ENCODE peak calls at places on chromosomes 6 and 20, in five cellular contexts. S, Z, K, L and U are unnamed samples.

GRCh38 chr20:64121586-64121985 is 14.2 kb upstream of the NPBWR2 start:
- DNase-seq in S (no peak), Z (no peak), K (no peak), L (no peak), U (no peak)

GRCh38 chr6:150272264-150272975 is 96.4 kb upstream of the IYD start:
- DNase-seq in S (no peak), Z (no peak), K (no peak), L (no peak), U (no peak)

GRCh38 chr6:31940256-31940664 is 5.6 kb upstream of the CFB start:
- DNase-seq in S (no peak), Z (no peak), K (no peak), L (no peak), U (no peak)

GRCh38 chr6:108610270-108610839 is 49.6 kb downstream of the FOXO3 start:
- DNase-seq in S (no peak), Z (no peak), K (no peak), L (no peak), U (no peak)

GRCh38 chr6:167472876-167473275 is 148.0 kb downstream of the TTLL2 start:
- DNase-seq in S (no peak), Z (no peak), K (no peak), L (no peak), U (peak; percentile 50)

GRCh38 chr20:2279245-2279779 is 16.5 kb upstream of the TGM3 start:
- DNase-seq in S (no peak), Z (no peak), K (no peak), L (no peak), U (no peak)

GRCh38 chr6:20008081-20008480 is 170.9 kb downstream of the ID4 start:
- DNase-seq in S (no peak), Z (no peak), K (no peak), L (no peak), U (peak; percentile 55)

GRCh38 chr20:46406986-46407670 is 713 bp upstream of the ELMO2 start:
- DNase-seq in S (peak; percentile 47), Z (peak; percentile 43), K (peak; percentile 71), L (no peak), U (peak; percentile 21)

GRCh38 chr20:48703107-48703506 is 124.7 kb downstream of the PREX1 start:
- DNase-seq in S (no peak), Z (peak; percentile 67), K (no peak), L (no peak), U (no peak)

GRCh38 chr6:159301277-159301676 is 132.1 kb downstream of the FNDC1 start:
- DNase-seq in S (no peak), Z (no peak), K (no peak), L (no peak), U (no peak)

GRCh38 chr20:39269031-39269461 is 306.9 kb downstream of the DHX35 start:
- DNase-seq in S (peak; percentile 30), Z (peak; percentile 81), K (peak; percentile 20), L (peak; percentile 63), U (peak; percentile 65)

GRCh38 chr20:32477594-32478512 is 107.3 kb downstream of the NOL4L start:
- DNase-seq in S (no peak), Z (no peak), K (peak; percentile 20), L (no peak), U (no peak)

GRCh38 chr20:9147553-9148024 is 78.7 kb downstream of the PLCB4 start:
- DNase-seq in S (no peak), Z (no peak), K (no peak), L (no peak), U (peak; percentile 68)

GRCh38 chr20:50520222-50520877 is 10.2 kb downstream of the PTPN1 start:
- DNase-seq in S (no peak), Z (no peak), K (no peak), L (no peak), U (no peak)

GRCh38 chr6:62285612-62286469 is at the start of gene KHDRBS2:
- DNase-seq in S (peak; percentile 56), Z (peak; percentile 74), K (peak; percentile 32), L (peak; percentile 11), U (peak; percentile 3)

GRCh38 chr6:105191351-105191750 is 11.5 kb upstream of the POPDC3 start:
- DNase-seq in S (no peak), Z (no peak), K (no peak), L (no peak), U (no peak)

GRCh38 chr6:34196833-34197195 is 39.9 kb upstream of the HMGA1 start:
- DNase-seq in S (no peak), Z (no peak), K (no peak), L (no peak), U (no peak)

GRCh38 chr6:2877960-2878359 is 25.1 kb downstream of the SERPINB9 start:
- DNase-seq in S (no peak), Z (no peak), K (no peak), L (no peak), U (no peak)

GRCh38 chr20:63061051-63061531 is 54.3 kb upstream of the BHLHE23 start:
- DNase-seq in S (no peak), Z (no peak), K (no peak), L (no peak), U (no peak)

GRCh38 chr6:52610745-52611355 is 34.0 kb upstream of the TRAM2 start:
- DNase-seq in S (no peak), Z (no peak), K (no peak), L (peak; percentile 43), U (peak; percentile 34)

GRCh38 chr6:161128680-161129196 is 137.2 kb downstream of the MAP3K4 start:
- DNase-seq in S (no peak), Z (no peak), K (no peak), L (no peak), U (peak; percentile 11)

GRCh38 chr20:57470212-57470522 is 54.8 kb downstream of the CTCFL start:
- DNase-seq in S (no peak), Z (no peak), K (no peak), L (no peak), U (no peak)

GRCh38 chr6:150231456-150231855 is 88.6 kb downstream of the PPP1R14C start:
- DNase-seq in S (no peak), Z (no peak), K (no peak), L (no peak), U (no peak)

GRCh38 chr6:152206072-152206818 is 398.8 kb downstream of the ESR1 start:
- DNase-seq in S (no peak), Z (peak; percentile 20), K (no peak), L (peak; percentile 60), U (peak; percentile 13)

GRCh38 chr6:30348957-30349356 is 4.0 kb downstream of the RPP21 start:
- DNase-seq in S (no peak), Z (no peak), K (no peak), L (no peak), U (no peak)

GRCh38 chr6:150001295-150001990 is 23.9 kb downstream of the RAET1L start:
- DNase-seq in S (no peak), Z (no peak), K (no peak), L (no peak), U (no peak)

GRCh38 chr6:31075528-31075927 is 36.8 kb downstream of the C6orf15 start:
- DNase-seq in S (no peak), Z (no peak), K (no peak), L (no peak), U (peak; percentile 42)

DNA sequence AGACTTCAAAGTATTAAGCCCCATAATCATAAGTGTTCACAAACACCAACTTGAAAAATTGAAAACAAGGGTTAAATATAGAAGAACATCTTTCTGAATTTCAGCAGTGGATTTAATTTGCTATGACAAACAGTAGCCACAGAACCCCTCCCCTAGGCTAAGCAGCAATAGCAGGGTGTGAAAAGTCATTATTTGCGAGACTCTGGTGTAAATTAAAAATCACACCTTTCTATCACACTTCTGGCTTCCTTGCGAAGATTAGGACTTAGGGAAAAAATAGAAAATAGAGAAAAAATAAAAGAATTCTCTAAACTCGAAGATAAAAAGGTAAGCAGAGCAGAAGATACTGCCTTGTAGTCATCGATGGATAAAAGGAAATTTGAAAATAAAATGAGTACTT is 6.1 kb downstream of the SAMD3 start:
- DNase-seq in S (no peak), Z (no peak), K (no peak), L (no peak), U (no peak)
- H3K4me3 ChIP-seq in S (no peak overlapping the region), Z (no peak overlapping the region), K (no peak overlapping the region), L (no peak overlapping the region), U (no peak overlapping the region)

DNA sequence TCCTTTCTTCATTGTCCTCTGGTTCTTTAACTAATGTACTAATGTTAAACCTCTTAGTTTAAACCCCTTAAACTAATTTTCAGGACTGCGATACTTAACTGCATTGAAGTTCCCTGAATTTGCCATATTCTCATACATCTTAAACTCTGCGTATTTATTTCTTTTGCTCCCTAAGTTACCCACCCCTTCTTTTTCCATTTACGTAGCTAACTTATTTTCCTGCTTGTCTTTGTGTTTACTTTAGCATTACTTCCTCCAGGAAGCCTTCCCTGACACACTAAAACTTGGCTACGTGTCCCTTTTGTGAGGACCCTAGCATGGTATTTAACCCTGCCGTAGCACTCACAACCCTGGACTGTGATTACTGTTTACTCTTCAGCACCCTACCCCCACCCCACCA is 79.0 kb downstream of the UBR2 start:
- DNase-seq in S (no peak), Z (no peak), K (no peak), L (no peak), U (no peak)
- H3K36me3 ChIP-seq in S (peaks cover 20% of the 10 kb centered on the region), Z (peaks cover 20% of the 10 kb centered on the region), K (no peaks in the 10 kb centered on the region), L (peaks cover 23% of the 10 kb centered on the region), U (peaks cover 66% of the 10 kb centered on the region)

GRCh38 chr6:41177695-41178094 is 14.8 kb upstream of the TREM2 start:
- DNase-seq in S (no peak), Z (no peak), K (no peak), L (no peak), U (no peak)

GRCh38 chr6:41184761-41185160 is 16.2 kb downstream of the TREML2 start:
- DNase-seq in S (no peak), Z (no peak), K (no peak), L (no peak), U (no peak)

GRCh38 chr6:41181566-41181965 is 18.6 kb upstream of the TREM2 start:
- DNase-seq in S (no peak), Z (no peak), K (no peak), L (no peak), U (no peak)

GRCh38 chr6:41185991-41186675 is 14.8 kb downstream of the TREML2 start:
- DNase-seq in S (no peak), Z (no peak), K (no peak), L (no peak), U (no peak)

DNA sequence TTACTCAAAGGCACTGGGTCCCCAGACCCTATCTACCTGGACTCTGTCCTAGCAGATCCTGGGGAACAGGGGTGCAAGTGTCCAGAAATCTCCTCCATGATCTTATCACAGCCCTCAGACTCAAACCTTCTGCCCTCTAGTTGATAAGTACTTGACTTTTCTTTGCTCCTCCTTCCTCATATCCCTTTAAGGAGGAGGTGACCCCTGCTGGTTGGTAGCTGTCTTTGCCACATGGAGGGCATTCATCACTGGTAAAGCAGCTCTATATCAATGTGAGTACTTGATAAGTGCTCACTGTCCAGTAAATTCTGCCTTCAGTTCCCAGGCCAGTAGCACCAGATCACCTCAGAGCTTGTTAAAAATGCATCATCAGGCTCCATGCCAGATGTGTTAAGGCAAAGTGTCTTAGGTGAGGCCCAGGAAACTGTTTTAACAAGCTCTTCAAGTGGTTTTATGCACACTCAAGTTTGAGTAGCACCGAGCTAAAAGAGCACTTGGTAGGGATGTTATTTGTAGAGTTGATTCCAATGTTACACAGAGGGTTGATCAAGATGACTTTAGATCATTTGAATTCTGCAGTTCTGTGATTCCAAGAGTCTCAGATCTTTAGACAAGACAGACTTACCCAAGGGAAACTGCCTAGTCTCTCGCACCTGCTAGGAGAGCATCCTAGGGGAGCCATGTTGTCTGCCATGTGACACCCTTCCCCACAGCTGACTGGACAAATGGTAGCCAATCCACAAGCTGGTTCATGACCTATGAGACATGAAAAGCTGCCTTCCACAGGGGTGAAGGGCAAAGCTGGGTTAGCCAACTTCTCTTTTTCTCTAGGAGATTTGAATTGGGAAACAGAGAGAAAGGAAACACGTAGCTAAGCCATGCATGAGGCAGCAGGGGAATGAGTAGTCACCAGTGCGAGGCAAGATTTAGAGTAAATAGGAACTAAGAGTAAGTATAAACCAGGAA is 18.6 kb downstream of the TREML2 start:
- DNase-seq in S (no peak), Z (peak; percentile 31), K (no peak), L (peak; percentile 71), U (peak; percentile 64)
- H3K4me3 ChIP-seq in S (no peak overlapping the region), Z (no peak overlapping the region), K (no peak overlapping the region), L (no peak overlapping the region), U (no peak overlapping the region)

GRCh38 chr20:36908603-36909002 is 32.7 kb downstream of the TLDC2 start:
- DNase-seq in S (no peak), Z (no peak), K (no peak), L (no peak), U (peak; percentile 21)
- H3K36me3 ChIP-seq in S (peaks cover 22% of the 10 kb centered on the region), Z (peaks cover 4% of the 10 kb centered on the region), K (no peaks in the 10 kb centered on the region), L (no peaks in the 10 kb centered on the region), U (no peaks in the 10 kb centered on the region)